ENCODE peak calls at places on chromosomes 3 and 15, in ten cellular contexts. D is iPS-NIHi11; Z is EL; V is activated CD8-positive, alpha-beta memory T cell treated with anti-CD3 and anti-CD28 coated beads, Interleukin-2, amount 50 U/mL, for 48 hours; E is cardiac fibroblast; N is Caki2; P is HCT116; O is AG20443; H is DMS79; C is left colon. I is an unnamed sample.

GRCh38 chr3:196662711-196663571 is 23.4 kb downstream of the NRROS start:
- DNase-seq in D (no peak), Z (no peak), V (no peak), E (peak), N (no peak), P (no peak), O (peak), H (no peak), C (no peak), I (no peak)

GRCh38 chr3:40086890-40087884 is 222.3 kb upstream of the EIF1B start:
- DNase-seq in D (no peak), Z (no peak), V (no peak), E (no peak), N (no peak), P (no peak), O (peak), H (no peak), C (peak), I (no peak)

GRCh38 chr15:39471791-39472190 is 109.1 kb upstream of the THBS1 start:
- DNase-seq in D (no peak), Z (no peak), V (no peak), E (no peak), N (no peak), P (no peak), O (no peak), H (no peak), C (no peak), I (no peak)

GRCh38 chr3:41026394-41027177 is 172.7 kb upstream of the CTNNB1 start:
- DNase-seq in D (peak), Z (peak), V (no peak), E (peak), N (no peak), P (no peak), O (peak), H (no peak), C (peak), I (no peak)

GRCh38 chr15:39666671-39667070 is 85.8 kb downstream of the THBS1 start:
- DNase-seq in D (no peak), Z (peak), V (no peak), E (peak), N (peak), P (no peak), O (no peak), H (no peak), C (no peak), I (no peak)

GRCh38 chr3:156605686-156606605 is 51.0 kb upstream of the SSR3 start:
- DNase-seq in D (peak), Z (peak), V (no peak), E (peak), N (peak), P (no peak), O (peak), H (no peak), C (peak), I (peak)

GRCh38 chr3:79490165-79491028 is 277.4 kb downstream of the ROBO1 start:
- DNase-seq in D (no peak), Z (peak), V (no peak), E (peak), N (no peak), P (no peak), O (peak), H (no peak), C (peak), I (peak)

GRCh38 chr15:38263996-38264395 is 11.4 kb downstream of the SPRED1 start:
- DNase-seq in D (no peak), Z (peak), V (no peak), E (peak), N (no peak), P (no peak), O (no peak), H (no peak), C (no peak), I (no peak)

GRCh38 chr3:59006791-59007517 is 42.9 kb downstream of the CFAP20DC start:
- DNase-seq in D (no peak), Z (no peak), V (no peak), E (peak), N (peak), P (no peak), O (peak), H (no peak), C (no peak), I (peak)

GRCh38 chr3:24548278-24548677 is 53.6 kb upstream of the THRB start:
- DNase-seq in D (no peak), Z (peak), V (no peak), E (peak), N (no peak), P (no peak), O (peak), H (no peak), C (no peak), I (no peak)

GRCh38 chr15:25208735-25209134 is 230.1 kb downstream of the UBE3A start:
- DNase-seq in D (no peak), Z (no peak), V (no peak), E (no peak), N (no peak), P (no peak), O (no peak), H (no peak), C (no peak), I (no peak)

GRCh38 chr3:29137601-29138000 is 143.3 kb upstream of the RBMS3 start:
- DNase-seq in D (no peak), Z (no peak), V (no peak), E (no peak), N (no peak), P (no peak), O (no peak), H (no peak), C (no peak), I (no peak)

GRCh38 chr3:135352213-135352612 is 557.2 kb downstream of the EPHB1 start:
- DNase-seq in D (no peak), Z (no peak), V (no peak), E (no peak), N (no peak), P (no peak), O (no peak), H (no peak), C (no peak), I (no peak)